ENCODE peak calls at places on chromosome 22, in five cellular contexts. A, N, X, K and J are unnamed samples. For H3K4me1, the result is how much of the 10 kb centered on the place peaks cover.

GRCh38 chr22:41661088-41661487 is 27.6 kb downstream of the SNU13 start:
- DNase-seq in A (no peak), X (no peak), K (no peak), N (no peak), J (no peak)

GRCh38 chr22:19514831-19515565 is 9.2 kb downstream of the CLDN5 start:
- DNase-seq in A (no peak), K (no peak), N (no peak), X (no peak), J (peak)

GRCh38 chr22:46465348-46465725 is 72.1 kb downstream of the CELSR1 start:
- DNase-seq in K (no peak), A (no peak), X (no peak), N (peak), J (no peak)

GRCh38 chr22:23071163-23072034 is 1.1 kb downstream of the GNAZ start:
- DNase-seq in N (no peak), K (no peak), A (no peak), X (peak), J (no peak)

GRCh38 chr22:20963201-20964052 is 3.6 kb upstream of the AIFM3 start:
- DNase-seq in N (no peak), X (no peak), K (no peak), A (no peak), J (no peak)

GRCh38 chr22:25366408-25366807 is 147.0 kb downstream of the CRYBB2 start:
- DNase-seq in K (no peak), X (no peak), A (peak), N (no peak), J (no peak)

GRCh38 chr22:29314537-29315285 is 786 bp downstream of the RASL10A start:
- DNase-seq in X (peak), A (peak), N (no peak), K (no peak), J (peak)

GRCh38 chr22:26169312-26170111 is at the start of gene SEZ6L:
- DNase-seq in X (peak), A (peak), K (no peak), N (no peak), J (peak)

GRCh38 chr22:35440129-35440528 is 40.2 kb downstream of the MCM5 start:
- DNase-seq in A (no peak), N (no peak), X (no peak), K (no peak), J (no peak)

GRCh38 chr22:40637181-40638150 is 947 bp upstream of the MRTFA start:
- DNase-seq in X (peak), K (peak), N (peak), A (peak), J (peak)

GRCh38 chr22:29269230-29269604 is 1.1 kb downstream of the EWSR1 start:
- DNase-seq in A (peak), K (no peak), N (no peak), X (no peak), J (no peak)

GRCh38 chr22:46175631-46176030 is 25.3 kb downstream of the PPARA start:
- DNase-seq in N (no peak), A (no peak), X (no peak), K (no peak), J (no peak)

GRCh38 chr22:35883028-35883620 is 145.5 kb downstream of the RBFOX2 start:
- DNase-seq in A (peak), N (no peak), K (no peak), X (no peak), J (no peak)

GRCh38 chr22:39303892-39304671 is 15.3 kb downstream of the RPL3 start:
- DNase-seq in A (no peak), X (no peak), K (no peak), N (no peak), J (no peak)

GRCh38 chr22:38468761-38469305 is 937 bp downstream of the KDELR3 start:
- DNase-seq in N (no peak), X (no peak), A (no peak), K (no peak), J (no peak)

GRCh38 chr22:24775769-24776492 is 1.4 kb upstream of the PIWIL3 start:
- DNase-seq in A (peak), X (no peak), N (no peak), K (no peak), J (no peak)

GRCh38 chr22:48275412-48275811 is 1513.0 kb downstream of the TBC1D22A start:
- DNase-seq in X (no peak), A (no peak), N (no peak), K (no peak), J (no peak)
- H3K4me1 ChIP-seq in X (under half), A (under half), N (under half), K (under half), J (under half)

GRCh38 chr22:17774928-17775675 is 833 bp upstream of the BID start:
- DNase-seq in N (no peak), A (no peak), K (peak), X (no peak), J (no peak)

GRCh38 chr22:17772963-17773605 is 1.2 kb downstream of the BID start:
- DNase-seq in K (peak), N (peak), A (peak), X (no peak), J (peak)

GRCh38 chr22:17775781-17776470 is 1.7 kb upstream of the BID start:
- DNase-seq in N (no peak), K (peak), A (no peak), X (no peak), J (no peak)

GRCh38 chr22:17773606-17774205 is 563 bp downstream of the BID start:
- DNase-seq in A (peak), N (no peak), X (peak), K (peak), J (peak)

GRCh38 chr22:17774206-17774927 is at the start of gene BID:
- DNase-seq in N (peak), X (peak), A (peak), K (peak), J (peak)
- H3K27ac ChIP-seq in N (peak), X (peak), A (no peak), K (peak), J (peak)

DNA sequence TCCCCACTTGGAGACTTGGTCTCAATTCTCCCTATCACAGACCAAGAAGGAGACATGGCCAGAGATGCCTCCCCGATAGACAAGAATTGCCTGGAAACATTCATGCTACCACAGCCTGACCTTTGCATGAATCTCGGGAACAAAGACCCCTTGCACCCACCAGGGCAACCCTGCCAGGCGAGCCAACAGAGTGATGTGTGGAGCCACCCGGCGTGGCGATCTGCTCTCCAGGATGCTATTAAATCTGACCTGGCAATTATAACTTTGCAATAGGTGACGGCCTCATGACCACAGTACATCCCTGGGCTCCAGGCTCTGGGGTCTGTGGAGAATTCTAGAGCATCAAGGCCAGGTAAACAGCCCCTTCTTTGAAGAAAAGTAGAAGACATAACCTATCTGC is 31.1 kb upstream of the MN1 start:
- DNase-seq in K (no peak), N (no peak), A (no peak), X (peak), J (no peak)
- H3K4me1 ChIP-seq in K (under half), N (under half), A (under half), X (under half), J (under half)

GRCh38 chr22:27203276-27203660 is 545.9 kb downstream of the MIAT start:
- DNase-seq in A (no peak), K (no peak), N (no peak), X (no peak), J (no peak)
- H3K27ac ChIP-seq in A (no peak), K (no peak), N (no peak), X (no peak), J (peak)